ENCODE peak calls at places on chromosomes 1 and 21, in ten cellular contexts. H is left colon; D is cardiac fibroblast; I is ureter; K is pancreas; J is kidney tubule cell; A is B cell; B is activated CD8-positive, alpha-beta memory T cell treated with anti-CD3 and anti-CD28 coated beads for 4 hours; O is EL; W is stimulated activated CD4-positive, alpha-beta T cell treated with anti-CD3 and anti-CD28 coated beads, Interleukin-12 subunit alpha, Interleukin-12 subunit beta, amount 100 ng/mL, for 4 hours. Z is an unnamed sample.

GRCh38 chr1:218878369-218878768 is 295.3 kb upstream of the LYPLAL1 start:
- DNase-seq in H (no peak), D (peak; percentile 54), I (no peak), K (no peak), J (peak; percentile 47), A (no peak), B (no peak), O (peak; percentile 9), W (no peak), Z (no peak)

GRCh38 chr1:30872948-30873263 is 35.7 kb downstream of the SDC3 start:
- DNase-seq in H (no peak), D (peak; percentile 20), I (no peak), K (no peak), J (no peak), A (no peak), B (no peak), O (no peak), W (no peak), Z (no peak)

GRCh38 chr1:155979525-155980343 is 1.4 kb upstream of the ARHGEF2 start:
- DNase-seq in H (no peak), D (no peak), I (no peak), K (no peak), J (peak; percentile 21), A (no peak), B (no peak), O (peak; percentile 64), W (no peak), Z (no peak)

GRCh38 chr1:207327994-207328393 is 6.5 kb downstream of the CD55 start:
- DNase-seq in H (no peak), D (peak; percentile 70), I (no peak), K (no peak), J (peak; percentile 29), A (no peak), B (no peak), O (peak; percentile 62), W (no peak), Z (peak; percentile 42)

GRCh38 chr1:53075206-53075605 is 13.2 kb downstream of the PODN start:
- DNase-seq in H (peak; percentile 0), D (no peak), I (no peak), K (no peak), J (no peak), A (no peak), B (no peak), O (no peak), W (no peak), Z (no peak)

GRCh38 chr1:210908257-210908656 is 225.7 kb downstream of the KCNH1 start:
- DNase-seq in H (no peak), D (no peak), I (no peak), K (peak; percentile 25), J (no peak), A (no peak), B (no peak), O (no peak), W (no peak), Z (no peak)

GRCh38 chr21:32572574-32573420 is 12.5 kb downstream of the TCP10L start:
- DNase-seq in H (peak; percentile 68), D (no peak), I (peak; percentile 43), K (peak; percentile 64), J (peak; percentile 37), A (no peak), B (no peak), O (no peak), W (no peak), Z (no peak)

GRCh38 chr21:31660134-31660565 is 657 bp downstream of the SOD1 start:
- DNase-seq in H (peak; percentile 66), D (peak; percentile 34), I (peak; percentile 55), K (no peak), J (peak; percentile 41), A (no peak), B (no peak), O (peak; percentile 46), W (no peak), Z (peak; percentile 61)

GRCh38 chr21:34611528-34611927 is 3.4 kb downstream of the RCAN1 start:
- DNase-seq in H (no peak), D (no peak), I (no peak), K (no peak), J (no peak), A (no peak), B (no peak), O (no peak), W (no peak), Z (no peak)

GRCh38 chr1:234409328-234409727 is 36.1 kb downstream of the COA6 start:
- DNase-seq in H (no peak), D (no peak), I (no peak), K (no peak), J (no peak), A (no peak), B (no peak), O (no peak), W (no peak), Z (no peak)

GRCh38 chr1:92822907-92823306 is 8.9 kb upstream of the RPL5 start:
- DNase-seq in H (no peak), D (peak; percentile 76), I (no peak), K (no peak), J (peak; percentile 41), A (no peak), B (no peak), O (peak; percentile 77), W (no peak), Z (no peak)

GRCh38 chr1:54356680-54357147 is 49.5 kb downstream of the SSBP3 start:
- DNase-seq in H (peak; percentile 40), D (no peak), I (no peak), K (no peak), J (no peak), A (no peak), B (no peak), O (no peak), W (peak; percentile 22), Z (no peak)

GRCh38 chr1:178953034-178953433 is 72.7 kb upstream of the FAM20B start:
- DNase-seq in H (no peak), D (peak; percentile 31), I (no peak), K (no peak), J (no peak), A (no peak), B (no peak), O (no peak), W (no peak), Z (no peak)

GRCh38 chr21:42632336-42632751 is 21.1 kb upstream of the PDE9A start:
- DNase-seq in H (no peak), D (no peak), I (no peak), K (no peak), J (no peak), A (no peak), B (no peak), O (no peak), W (no peak), Z (no peak)

GRCh38 chr1:235507623-235508022 is 3.4 kb upstream of the B3GALNT2 start:
- DNase-seq in H (no peak), D (no peak), I (no peak), K (no peak), J (no peak), A (no peak), B (no peak), O (no peak), W (no peak), Z (no peak)

GRCh38 chr1:174964261-174964984 is 35.3 kb upstream of the CACYBP start:
- DNase-seq in H (no peak), D (peak; percentile 50), I (no peak), K (no peak), J (peak; percentile 50), A (no peak), B (no peak), O (no peak), W (no peak), Z (peak; percentile 6)

GRCh38 chr1:26349196-26349885 is 4.6 kb downstream of the CRYBG2 start:
- DNase-seq in H (no peak), D (peak; percentile 25), I (no peak), K (no peak), J (peak; percentile 96), A (no peak), B (no peak), O (peak; percentile 98), W (no peak), Z (peak; percentile 80)

GRCh38 chr21:36487641-36488307 is 7.9 kb upstream of the CLDN14 start:
- DNase-seq in H (peak; percentile 71), D (peak; percentile 30), I (peak; percentile 72), K (peak; percentile 58), J (peak; percentile 18), A (no peak), B (no peak), O (no peak), W (no peak), Z (no peak)

GRCh38 chr1:247421074-247421473 is 5.1 kb downstream of the NLRP3 start:
- DNase-seq in H (no peak), D (no peak), I (no peak), K (no peak), J (peak; percentile 42), A (no peak), B (no peak), O (no peak), W (no peak), Z (no peak)

GRCh38 chr1:52792002-52792401 is 50.6 kb upstream of the ZYG11A start:
- DNase-seq in H (no peak), D (no peak), I (no peak), K (no peak), J (peak; percentile 33), A (no peak), B (no peak), O (no peak), W (no peak), Z (no peak)

GRCh38 chr1:24640288-24640687 is 2.8 kb upstream of the SRRM1 start:
- DNase-seq in H (peak; percentile 28), D (peak; percentile 23), I (no peak), K (peak; percentile 58), J (peak; percentile 13), A (no peak), B (no peak), O (no peak), W (no peak), Z (no peak)

GRCh38 chr1:41240806-41241747 is 1.0 kb downstream of the SCMH1 start:
- DNase-seq in H (peak; percentile 70), D (peak; percentile 49), I (peak; percentile 59), K (peak; percentile 73), J (peak; percentile 66), A (peak; percentile 83), B (no peak), O (peak; percentile 63), W (peak; percentile 42), Z (peak; percentile 64)

GRCh38 chr1:8646996-8647395 is 170.4 kb downstream of the RERE start:
- DNase-seq in H (no peak), D (no peak), I (no peak), K (no peak), J (no peak), A (no peak), B (no peak), O (no peak), W (no peak), Z (no peak)

GRCh38 chr1:77553568-77554291 is 128.7 kb downstream of the ZZZ3 start:
- DNase-seq in H (no peak), D (no peak), I (no peak), K (no peak), J (no peak), A (no peak), B (no peak), O (no peak), W (no peak), Z (no peak)

GRCh38 chr1:5165747-5166146 is 511.3 kb downstream of the AJAP1 start:
- DNase-seq in H (no peak), D (no peak), I (no peak), K (no peak), J (no peak), A (no peak), B (no peak), O (no peak), W (no peak), Z (no peak)

GRCh38 chr1:224065455-224065854 is 48.5 kb upstream of the FBXO28 start:
- DNase-seq in H (peak; percentile 37), D (no peak), I (no peak), K (peak; percentile 36), J (peak; percentile 95), A (no peak), B (no peak), O (peak; percentile 60), W (no peak), Z (no peak)

GRCh38 chr1:110616587-110616986 is 10.4 kb upstream of the KCNA2 start:
- DNase-seq in H (no peak), D (no peak), I (no peak), K (no peak), J (peak; percentile 84), A (peak; percentile 5), B (no peak), O (peak; percentile 40), W (no peak), Z (no peak)

GRCh38 chr1:7576946-7577657 is 194.0 kb upstream of the VAMP3 start:
- DNase-seq in H (no peak), D (peak; percentile 14), I (no peak), K (no peak), J (peak; percentile 44), A (no peak), B (no peak), O (peak; percentile 28), W (no peak), Z (peak; percentile 48)